ENCODE peak calls at places on chromosomes 3 and 15, in six cellular contexts. B is dorsolateral prefrontal cortex, O is osteocyte, I is PC-9, C is fibroblast of lung, D is pancreas. Y is an unnamed sample.

GRCh38 chr3:115975353-115975752 is 352.0 kb downstream of the GAP43 start:
- DNase-seq in I (no peak), B (no peak), O (no peak), C (peak), D (no peak), Y (no peak)

GRCh38 chr3:125357032-125357658 is 18.0 kb downstream of the ZNF148 start:
- DNase-seq in O (no peak), I (no peak), B (peak), C (peak), D (peak), Y (peak)

GRCh38 chr15:25790003-25790660 is 73.0 kb downstream of the ATP10A start:
- DNase-seq in I (no peak), D (no peak), O (no peak), C (peak), B (no peak), Y (peak)

GRCh38 chr3:136957751-136958288 is at the start of gene IL20RB:
- DNase-seq in D (no peak), O (no peak), B (no peak), I (peak), C (peak), Y (no peak)

GRCh38 chr3:43909149-43909548 is 218.4 kb downstream of the ABHD5 start:
- DNase-seq in O (no peak), B (no peak), I (no peak), D (no peak), C (no peak), Y (no peak)

GRCh38 chr3:46406786-46407611 is at the start of the genes CCR5AS and CCRL2:
- DNase-seq in D (no peak), I (peak), C (peak), O (no peak), B (no peak), Y (peak)

GRCh38 chr3:126956866-126957650 is 25.9 kb upstream of the PLXNA1 start:
- DNase-seq in D (peak), I (no peak), O (no peak), B (no peak), C (no peak), Y (no peak)

GRCh38 chr3:188264231-188265213 is 110.6 kb downstream of the LPP start:
- DNase-seq in O (no peak), B (no peak), C (peak), I (no peak), D (no peak), Y (no peak)

GRCh38 chr3:775178-775885 is 317.5 kb upstream of the CNTN6 start:
- DNase-seq in B (no peak), D (no peak), O (no peak), C (no peak), I (no peak), Y (no peak)

GRCh38 chr3:3629911-3630310 is 169.3 kb upstream of the LRRN1 start:
- DNase-seq in C (peak), D (no peak), B (no peak), I (no peak), O (no peak), Y (no peak)

GRCh38 chr3:9298236-9298635 is 48.8 kb upstream of the SRGAP3 start:
- DNase-seq in I (no peak), B (no peak), D (no peak), O (no peak), C (peak), Y (no peak)

GRCh38 chr3:63141-63845 is 133.3 kb upstream of the CHL1 start:
- DNase-seq in I (no peak), B (no peak), D (no peak), O (no peak), C (peak), Y (no peak)

GRCh38 chr15:74793135-74794028 is 11.5 kb downstream of the CSK start:
- DNase-seq in B (no peak), O (no peak), D (no peak), I (no peak), C (peak), Y (peak)

GRCh38 chr3:36796896-36797295 is 32.5 kb upstream of the DCLK3 start:
- DNase-seq in O (no peak), C (peak), D (no peak), I (no peak), B (no peak), Y (no peak)

GRCh38 chr3:79161941-79162340 is 605.9 kb downstream of the ROBO1 start:
- DNase-seq in D (no peak), I (no peak), O (no peak), B (no peak), C (no peak), Y (no peak)

GRCh38 chr3:149174901-149175300 is 45.5 kb downstream of the HPS3 start:
- DNase-seq in O (no peak), B (no peak), D (no peak), I (no peak), C (peak), Y (peak)

GRCh38 chr15:41535529-41535928 is 8.5 kb downstream of the RPAP1 start:
- DNase-seq in B (no peak), C (no peak), O (no peak), I (no peak), D (no peak), Y (no peak)

DNA sequence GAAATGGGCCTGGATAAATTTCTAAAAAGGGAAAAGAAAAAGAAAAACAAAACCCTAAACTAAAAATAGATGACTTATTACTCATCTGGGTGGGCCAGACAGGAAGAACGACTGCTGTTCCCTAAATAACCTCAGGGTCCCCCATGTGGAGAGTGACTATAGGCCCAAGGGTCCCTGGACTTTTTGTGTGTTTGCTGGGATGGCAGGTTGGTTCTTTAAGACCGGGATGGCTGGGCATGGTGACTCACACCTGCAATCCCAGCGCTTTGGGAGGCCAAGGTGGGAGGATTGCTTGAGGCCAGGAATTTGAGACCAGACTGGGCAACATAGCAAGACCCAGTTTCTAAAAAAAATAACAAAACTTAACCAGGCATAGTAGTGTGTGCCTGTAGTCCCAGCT is 43.8 kb upstream of the TRA2B start:
- DNase-seq in D (no peak), I (peak), B (no peak), C (no peak), O (no peak), Y (no peak)
- TF ChIP-seq CTCF in D (no peak), I (peak), B (no peak), C (no peak), O (no peak), Y (no peak)

GRCh38 chr3:31223278-31223677 is 309.4 kb upstream of the STT3B start:
- DNase-seq in D (no peak), O (no peak), B (no peak), C (no peak), I (no peak), Y (no peak)
- TF ChIP-seq CTCF in D (no peak), O (no peak), B (no peak), C (no peak), I (no peak), Y (no peak)

GRCh38 chr15:96860746-96861145 is 530.2 kb downstream of the NR2F2 start:
- DNase-seq in B (no peak), I (no peak), O (no peak), D (no peak), C (no peak), Y (no peak)
- TF ChIP-seq CTCF in B (no peak), I (no peak), O (peak), D (no peak), C (no peak), Y (no peak)

DNA sequence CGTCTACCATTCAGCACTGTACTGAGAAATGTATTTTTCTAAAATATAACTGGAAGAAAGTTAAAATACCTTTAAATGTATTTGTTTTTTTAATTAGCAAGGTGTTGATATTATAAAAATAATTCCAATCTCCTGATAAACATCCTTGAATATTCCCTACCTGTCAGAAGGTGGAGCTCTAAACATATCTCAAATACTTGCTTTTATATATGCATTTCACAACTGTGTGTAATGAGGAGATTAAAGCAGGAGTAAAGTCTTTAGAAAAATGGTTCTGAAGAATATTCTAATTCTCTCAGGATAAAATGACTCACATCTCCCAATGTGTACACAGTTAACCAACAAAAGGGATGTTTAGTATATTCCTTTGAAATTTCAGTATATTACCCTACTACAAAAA is 422.7 kb downstream of the PLCL2 start:
- DNase-seq in O (no peak), C (no peak), I (no peak), B (no peak), D (no peak), Y (no peak)
- TF ChIP-seq CTCF in O (peak), C (no peak), I (peak), B (no peak), D (no peak), Y (no peak)